ENCODE peak calls at places on chromosomes 11 and 22, in seven cellular contexts. M is SK-N-SH, P is GM12878, Y is HCT116, D is H1, B is K562, F is HepG2. U is an unnamed sample.

GRCh38 chr22:43441751-43442150 is 29.9 kb downstream of the MPPED1 start:
- DNase-seq in B (no peak), P (no peak), D (no peak), Y (no peak), M (no peak), F (no peak), U (no peak)

GRCh38 chr22:40654522-40655167 is 18.1 kb upstream of the MRTFA start:
- DNase-seq in Y (no peak), D (no peak), M (peak; percentile 64), F (no peak), B (peak; percentile 26), P (no peak), U (no peak)

GRCh38 chr22:49333206-49333605 is 494.5 kb downstream of the BRD1 start:
- DNase-seq in B (no peak), P (no peak), Y (no peak), D (no peak), M (no peak), F (no peak), U (no peak)

GRCh38 chr22:17903564-17904295 is 120.6 kb downstream of the MICAL3 start:
- DNase-seq in M (peak; percentile 49), B (no peak), D (no peak), P (no peak), Y (no peak), F (no peak), U (no peak)

GRCh38 chr11:12900496-12900895 is 108.6 kb upstream of the RASSF10 start:
- DNase-seq in D (no peak), F (peak; percentile 40), M (no peak), P (no peak), B (no peak), Y (no peak), U (no peak)

GRCh38 chr22:42646569-42647525 is 2.3 kb downstream of the CYB5R3 start:
- DNase-seq in F (no peak), B (peak; percentile 68), P (no peak), M (no peak), Y (no peak), D (no peak), U (no peak)

GRCh38 chr11:65826972-65827773 is 6.6 kb upstream of the SNX32 start:
- DNase-seq in P (no peak), D (no peak), B (peak; percentile 5), Y (no peak), F (no peak), M (no peak), U (no peak)

GRCh38 chr11:121717296-121717695 is 264.5 kb upstream of the SORL1-AS1 start:
- DNase-seq in D (no peak), B (no peak), F (no peak), P (no peak), Y (no peak), M (no peak), U (no peak)

GRCh38 chr11:96219981-96220623 is 122.9 kb downstream of the MAML2 start:
- DNase-seq in Y (no peak), P (no peak), D (no peak), M (no peak), F (peak; percentile 69), B (no peak), U (no peak)

GRCh38 chr11:62443390-62444201 is 24.8 kb downstream of the SCGB1A1 start:
- DNase-seq in B (no peak), M (peak; percentile 64), P (no peak), D (no peak), Y (no peak), F (no peak), U (no peak)

GRCh38 chr11:106132582-106133354 is 55.3 kb downstream of the AASDHPPT start:
- DNase-seq in F (no peak), M (no peak), B (no peak), D (no peak), Y (no peak), P (no peak), U (no peak)

GRCh38 chr22:33465554-33465953 is 407.4 kb upstream of the SYN3 start:
- DNase-seq in Y (no peak), F (no peak), P (no peak), M (no peak), B (no peak), D (no peak), U (no peak)

GRCh38 chr11:12288934-12289666 is 88.3 kb upstream of the PARVA start:
- DNase-seq in B (no peak), Y (no peak), D (no peak), P (no peak), M (no peak), F (no peak), U (no peak)

GRCh38 chr11:103733889-103734288 is 302.6 kb upstream of the DDI1 start:
- DNase-seq in P (no peak), F (no peak), B (no peak), D (no peak), M (no peak), Y (no peak), U (no peak)

GRCh38 chr11:103729653-103730052 is 306.8 kb upstream of the DDI1 start:
- DNase-seq in Y (no peak), D (no peak), M (no peak), P (no peak), B (no peak), F (no peak), U (no peak)

GRCh38 chr11:103735497-103736032 is 300.9 kb upstream of the DDI1 start:
- DNase-seq in P (no peak), B (no peak), Y (no peak), M (no peak), F (no peak), D (no peak), U (no peak)

GRCh38 chr11:103730151-103730940 is 306.1 kb upstream of the DDI1 start:
- DNase-seq in Y (no peak), P (no peak), B (no peak), D (no peak), F (no peak), M (no peak), U (no peak)

DNA sequence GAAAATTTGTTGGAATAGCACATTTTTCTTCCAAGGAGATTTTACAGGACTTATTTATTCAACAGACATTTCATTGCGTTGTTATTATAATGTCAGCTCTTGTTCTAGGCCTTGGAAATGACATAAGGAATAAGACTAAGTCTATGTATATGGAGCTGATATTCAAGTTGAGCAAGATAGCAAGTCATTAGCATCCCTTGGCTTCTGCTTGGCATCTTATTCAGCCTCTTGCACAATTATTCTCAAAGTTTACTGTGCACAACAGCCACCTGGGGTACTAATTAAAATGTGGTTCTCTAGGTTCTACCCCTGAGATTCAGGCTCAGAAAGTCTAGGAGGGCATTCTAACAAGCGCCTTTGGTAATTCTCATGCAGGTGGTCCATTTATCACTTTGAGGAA is 304.8 kb upstream of the DDI1 start:
- DNase-seq in D (no peak), Y (no peak), P (no peak), B (no peak), M (no peak), F (no peak), U (no peak)
- TF ChIP-seq SIN3A in D (no peak), Y (no peak), P (no peak), B (no peak), M (no peak), F (no peak), U (no peak)

DNA sequence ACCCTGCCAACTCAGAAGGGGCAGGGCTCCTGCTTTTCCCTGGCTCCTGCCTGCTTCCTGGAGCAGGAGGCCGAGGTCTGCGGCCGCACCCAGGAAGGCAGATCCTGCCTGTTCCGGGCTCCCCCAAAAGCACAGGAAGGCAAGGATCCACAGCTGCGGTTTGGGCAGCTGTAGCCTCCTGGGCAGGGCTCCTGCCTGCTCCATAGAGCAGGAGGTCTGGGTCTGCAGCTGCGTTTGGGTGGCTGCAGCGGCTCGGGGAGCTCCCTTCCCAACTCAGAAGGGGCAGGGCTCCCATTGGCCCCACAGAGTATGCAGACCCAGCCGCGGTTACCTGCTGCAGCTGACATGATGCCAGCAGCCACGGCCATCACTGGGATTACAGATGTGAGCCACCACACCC is 5.5 kb downstream of the UPK2 start:
- DNase-seq in B (no peak), D (no peak), F (no peak), M (no peak), P (no peak), Y (no peak), U (no peak)
- TF ChIP-seq SIN3A in B (no peak), D (no peak), F (no peak), M (no peak), P (no peak), Y (no peak), U (no peak)

GRCh38 chr11:78227906-78228305 is 39.2 kb downstream of the USP35 start:
- DNase-seq in B (no peak), M (no peak), D (no peak), Y (no peak), P (no peak), F (no peak), U (no peak)

GRCh38 chr11:78226684-78227680 is 38.3 kb downstream of the USP35 start:
- DNase-seq in D (no peak), F (no peak), M (no peak), Y (no peak), P (peak; percentile 43), B (no peak), U (no peak)

GRCh38 chr11:78230161-78230877 is 41.6 kb downstream of the USP35 start:
- DNase-seq in P (no peak), M (peak; percentile 54), Y (no peak), D (no peak), F (no peak), B (no peak), U (no peak)

GRCh38 chr11:78229106-78229505 is 40.4 kb downstream of the USP35 start:
- DNase-seq in F (no peak), M (no peak), D (no peak), P (no peak), B (no peak), Y (no peak), U (no peak)

DNA sequence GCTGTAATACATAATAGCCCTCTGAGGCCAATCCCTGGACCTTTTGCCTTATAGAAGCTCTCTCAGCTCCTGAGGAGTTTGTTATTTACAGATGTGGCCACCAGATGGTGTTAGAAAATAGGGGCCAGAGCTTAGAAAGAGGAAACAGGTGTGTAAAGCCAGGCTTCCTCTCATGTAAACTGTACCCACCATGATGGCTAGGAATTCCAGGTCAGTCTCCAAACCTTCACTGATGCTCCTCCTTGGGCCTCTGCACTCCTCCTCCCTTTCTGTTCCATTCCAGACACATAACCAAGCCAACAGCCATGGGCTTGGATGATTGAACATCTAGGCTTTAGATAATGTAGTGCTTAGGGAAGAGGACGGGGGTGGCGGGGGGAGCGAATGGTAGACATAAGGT is 39.7 kb downstream of the USP35 start:
- DNase-seq in F (peak; percentile 65), P (peak; percentile 51), B (peak; percentile 52), D (no peak), M (peak; percentile 72), Y (peak; percentile 32), U (peak; percentile 48)
- TF ChIP-seq SIN3A in F (no peak), P (no peak), B (no peak), D (no peak), M (no peak), Y (no peak), U (no peak)

GRCh38 chr11:131688056-131688693 is 317.8 kb downstream of the NTM start:
- DNase-seq in B (peak; percentile 87), Y (no peak), D (peak; percentile 23), P (no peak), F (peak; percentile 9), M (peak; percentile 96), U (no peak)
- TF ChIP-seq SIN3A in B (no peak), Y (no peak), D (no peak), P (no peak), F (no peak), M (no peak), U (no peak)